ENCODE peak calls at places on chromosomes 3 and 15, in ten cellular contexts. L is bronchial epithelial cell, Y is cardiac fibroblast, F is heart right ventricle, P is HFFc6, A is GM20000, Z is kidney epithelial cell, R is IMR-90, C is fibroblast of mammary gland, M is suprapubic skin. X is an unnamed sample.

GRCh38 chr3:9690451-9691450 is 12.9 kb upstream of the CPNE9 start:
- DNase-seq in Y (peak; percentile 76), C (no peak), Z (no peak), M (no peak), A (peak; percentile 62), F (no peak), R (no peak), L (no peak), P (no peak), X (no peak)

GRCh38 chr3:36730965-36731364 is 33.4 kb downstream of the DCLK3 start:
- DNase-seq in A (no peak), R (no peak), C (no peak), F (no peak), Y (no peak), Z (no peak), M (no peak), L (no peak), P (no peak), X (no peak)

GRCh38 chr15:75929799-75930565 is 26.3 kb downstream of the FBXO22 start:
- DNase-seq in Z (no peak), L (no peak), A (no peak), F (no peak), Y (no peak), R (no peak), C (no peak), M (no peak), P (no peak), X (no peak)

GRCh38 chr3:13263770-13264467 is 156.2 kb downstream of the NUP210 start:
- DNase-seq in L (no peak), A (no peak), F (peak; percentile 35), Z (no peak), C (no peak), P (no peak), M (no peak), Y (no peak), R (no peak), X (no peak)

GRCh38 chr3:134078169-134078821 is 48.6 kb upstream of the SLCO2A1 start:
- DNase-seq in R (peak; percentile 32), Y (no peak), P (no peak), Z (no peak), A (no peak), M (peak; percentile 79), F (no peak), L (no peak), C (peak; percentile 85), X (no peak)

GRCh38 chr15:41794081-41794480 is 19.8 kb downstream of the MAPKBP1 start:
- DNase-seq in C (peak; percentile 50), F (no peak), L (peak; percentile 92), P (peak; percentile 90), A (no peak), Z (no peak), R (peak; percentile 52), Y (no peak), M (no peak), X (no peak)

GRCh38 chr3:129794319-129795201 is 99.0 kb downstream of the TMCC1 start:
- DNase-seq in F (peak; percentile 32), L (peak; percentile 98), Y (peak; percentile 61), Z (peak; percentile 95), C (peak; percentile 15), R (no peak), M (peak; percentile 80), A (peak; percentile 14), P (no peak), X (no peak)

GRCh38 chr15:58081446-58081845 is 15.9 kb upstream of the ALDH1A2 start:
- DNase-seq in M (no peak), P (no peak), R (no peak), F (no peak), Y (no peak), L (peak; percentile 42), A (no peak), Z (no peak), C (peak; percentile 55), X (no peak)

GRCh38 chr3:196184881-196185280 is 26.3 kb downstream of the ZDHHC19 start:
- DNase-seq in A (no peak), C (no peak), P (no peak), F (no peak), L (no peak), Z (no peak), M (no peak), R (no peak), Y (no peak), X (no peak)

GRCh38 chr15:32685576-32685975 is 32.2 kb upstream of the GREM1 start:
- DNase-seq in R (peak; percentile 54), Z (no peak), F (no peak), C (peak; percentile 87), L (peak; percentile 51), Y (peak; percentile 59), M (no peak), A (no peak), P (peak; percentile 43), X (no peak)

GRCh38 chr3:156694536-156694935 is 20.1 kb downstream of the TIPARP start:
- DNase-seq in F (no peak), Z (no peak), A (no peak), Y (no peak), R (peak; percentile 76), C (peak; percentile 31), M (no peak), P (peak; percentile 58), L (no peak), X (no peak)

GRCh38 chr3:81995334-81995733 is 233.9 kb upstream of the GBE1 start:
- DNase-seq in C (no peak), L (peak; percentile 23), P (no peak), M (no peak), Y (no peak), Z (no peak), A (no peak), R (no peak), F (no peak), X (no peak)
- TF ChIP-seq CTCF in C (no peak), L (peak; percentile 53), P (no peak), M (no peak), Y (no peak), Z (peak; percentile 21), A (no peak), R (no peak), F (no peak), X (no peak)

GRCh38 chr15:43524254-43524847 is 6.9 kb downstream of the MAP1A start:
- DNase-seq in C (no peak), L (no peak), M (no peak), A (no peak), R (no peak), F (no peak), P (no peak), Z (no peak), Y (no peak), X (no peak)
- TF ChIP-seq CTCF in C (no peak), L (no peak), M (no peak), A (no peak), R (no peak), F (no peak), P (no peak), Z (no peak), Y (no peak), X (no peak)

DNA sequence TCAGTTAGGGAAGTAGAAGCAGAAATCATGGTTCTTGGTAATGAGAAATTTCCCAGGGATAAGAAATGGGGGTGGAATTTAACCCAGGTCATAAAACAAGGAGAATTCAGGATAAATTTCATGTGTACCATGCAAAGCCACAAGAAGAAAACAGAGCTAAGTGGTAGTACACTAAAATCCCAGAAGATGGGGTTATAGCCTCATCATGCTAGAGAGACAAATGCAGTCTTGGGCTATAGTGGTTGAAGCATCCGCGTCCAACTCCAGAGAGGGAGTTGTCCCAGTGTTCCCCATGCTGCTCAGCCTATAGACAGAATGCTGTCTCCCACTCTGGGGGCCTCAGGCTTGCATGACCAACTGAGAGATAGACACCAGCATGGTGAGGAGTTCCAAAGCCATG is 36.2 kb upstream of the CLRN1 start:
- DNase-seq in L (peak; percentile 22), Z (no peak), A (no peak), P (peak; percentile 54), M (no peak), R (peak; percentile 66), Y (peak; percentile 73), C (peak; percentile 70), F (no peak), X (no peak)
- TF ChIP-seq CTCF in L (peak; percentile 32), Z (peak; percentile 24), A (no peak), P (peak; percentile 72), M (no peak), R (peak; percentile 65), Y (peak; percentile 72), C (peak; percentile 65), F (peak; percentile 35), X (peak; percentile 59)

GRCh38 chr3:81446806-81447205 is 314.6 kb downstream of the GBE1 start:
- DNase-seq in L (no peak), M (no peak), C (peak; percentile 16), Y (no peak), Z (no peak), F (no peak), P (no peak), R (no peak), A (no peak), X (no peak)
- TF ChIP-seq CTCF in L (no peak), M (no peak), C (no peak), Y (no peak), Z (no peak), F (no peak), P (no peak), R (no peak), A (no peak), X (no peak)

GRCh38 chr15:83044156-83044555 is 22.9 kb downstream of the BTBD1 start:
- DNase-seq in Y (no peak), P (no peak), A (no peak), Z (no peak), M (no peak), F (no peak), R (no peak), C (no peak), L (no peak), X (no peak)

DNA sequence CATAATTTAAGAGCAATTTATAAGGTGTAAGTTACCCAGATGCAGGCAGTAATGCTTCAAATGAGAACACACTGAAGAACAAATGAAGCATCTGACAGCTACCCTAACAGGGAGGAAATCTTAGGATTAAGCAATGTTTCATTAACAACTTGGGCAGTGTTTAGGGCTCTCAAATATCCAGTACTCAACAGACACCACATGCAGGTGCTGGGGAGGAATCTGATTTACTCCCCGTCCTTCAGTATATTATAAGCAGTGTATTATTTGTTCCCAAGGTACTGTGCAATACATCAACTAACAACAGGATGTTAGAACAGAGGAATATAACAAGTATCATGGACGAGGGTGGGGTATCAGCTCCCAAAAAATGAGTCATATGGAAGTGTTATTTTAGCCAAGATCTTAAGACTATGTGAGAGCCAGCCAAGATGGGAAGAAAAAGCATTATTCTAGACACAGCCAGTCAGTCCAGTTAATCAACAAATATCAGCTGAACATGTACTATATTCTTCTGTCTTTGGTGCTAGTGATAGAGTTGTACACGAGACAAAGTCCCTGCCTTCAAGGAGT is 20.4 kb downstream of the BTBD1 start:
- DNase-seq in F (no peak), Y (peak; percentile 82), M (no peak), Z (no peak), P (peak; percentile 52), R (peak; percentile 72), C (peak; percentile 84), L (peak; percentile 39), A (no peak), X (peak; percentile 28)
- TF ChIP-seq CTCF in F (no peak), Y (no peak), M (no peak), Z (no peak), P (no peak), R (no peak), C (no peak), L (no peak), A (no peak), X (no peak)

X was measured in AG09319.